ENCODE peak calls at places on chromosomes 1 and 21, in ten cellular contexts. K, Y, A, H, Q, N, D, T, E and U are unnamed samples.

GRCh38 chr21:35508389-35508888 is 459.3 kb upstream of the RUNX1 start:
- DNase-seq in K (peak), Y (peak), A (no peak), H (peak), Q (no peak), N (no peak), D (no peak), T (no peak), E (peak), U (peak)

GRCh38 chr1:224666911-224667310 is 50.8 kb downstream of the CNIH3 start:
- DNase-seq in K (no peak), Y (no peak), A (no peak), H (no peak), Q (no peak), N (no peak), D (no peak), T (no peak), E (no peak), U (no peak)

GRCh38 chr1:172401907-172402306 is 18.6 kb upstream of the C1orf105 start:
- DNase-seq in K (no peak), Y (no peak), A (no peak), H (no peak), Q (no peak), N (no peak), D (no peak), T (no peak), E (no peak), U (no peak)

GRCh38 chr1:31645274-31645568 is 545 bp upstream of the PEF1 start:
- DNase-seq in K (no peak), Y (no peak), A (no peak), H (no peak), Q (no peak), N (no peak), D (no peak), T (no peak), E (no peak), U (no peak)

GRCh38 chr21:34907783-34908423 is 141.2 kb downstream of the RUNX1 start:
- DNase-seq in K (no peak), Y (no peak), A (no peak), H (no peak), Q (no peak), N (no peak), D (no peak), T (no peak), E (no peak), U (no peak)

GRCh38 chr1:23567996-23568607 is 8.8 kb upstream of the ID3 start:
- DNase-seq in K (no peak), Y (no peak), A (peak), H (no peak), Q (no peak), N (no peak), D (peak), T (peak), E (no peak), U (no peak)

GRCh38 chr1:33921281-33921680 is 57.4 kb downstream of the HMGB4 start:
- DNase-seq in K (no peak), Y (no peak), A (no peak), H (no peak), Q (no peak), N (no peak), D (no peak), T (no peak), E (no peak), U (no peak)

GRCh38 chr1:111631502-111631901 is 11.9 kb downstream of the RAP1A start:
- DNase-seq in K (no peak), Y (no peak), A (no peak), H (no peak), Q (no peak), N (no peak), D (no peak), T (no peak), E (no peak), U (no peak)

GRCh38 chr1:156551866-156552265 is 20.5 kb downstream of the IQGAP3 start:
- DNase-seq in K (no peak), Y (peak), A (no peak), H (no peak), Q (no peak), N (no peak), D (no peak), T (no peak), E (no peak), U (peak)

GRCh38 chr1:155305881-155306391 is 2.7 kb upstream of the FDPS start:
- DNase-seq in K (no peak), Y (no peak), A (no peak), H (no peak), Q (no peak), N (no peak), D (no peak), T (no peak), E (no peak), U (no peak)

GRCh38 chr1:197145451-197146029 is 929 bp downstream of the ASPM start:
- DNase-seq in K (no peak), Y (no peak), A (no peak), H (no peak), Q (no peak), N (no peak), D (peak), T (no peak), E (no peak), U (peak)

GRCh38 chr1:164773146-164773545 is 214.2 kb downstream of the PBX1 start:
- DNase-seq in K (no peak), Y (no peak), A (no peak), H (no peak), Q (no peak), N (no peak), D (no peak), T (no peak), E (no peak), U (no peak)

GRCh38 chr1:209335090-209335692 is 248.3 kb upstream of the CAMK1G start:
- DNase-seq in K (no peak), Y (peak), A (no peak), H (no peak), Q (peak), N (no peak), D (peak), T (no peak), E (peak), U (peak)

GRCh38 chr1:210413951-210414350 is 85.2 kb downstream of the HHAT start:
- DNase-seq in K (no peak), Y (peak), A (no peak), H (no peak), Q (no peak), N (no peak), D (no peak), T (no peak), E (no peak), U (no peak)

GRCh38 chr1:209607102-209607794 is 23.7 kb downstream of the CAMK1G start:
- DNase-seq in K (no peak), Y (peak), A (no peak), H (no peak), Q (no peak), N (no peak), D (peak), T (no peak), E (peak), U (peak)

GRCh38 chr1:201538618-201539551 is at the start of gene NAV1:
- DNase-seq in K (no peak), Y (peak), A (peak), H (no peak), Q (no peak), N (peak), D (no peak), T (peak), E (no peak), U (peak)

GRCh38 chr1:52056937-52057231 is 789 bp downstream of the BTF3L4 start:
- DNase-seq in K (no peak), Y (no peak), A (no peak), H (no peak), Q (no peak), N (no peak), D (no peak), T (no peak), E (no peak), U (no peak)

GRCh38 chr1:198465201-198466144 is 75.0 kb downstream of the ATP6V1G3 start:
- DNase-seq in K (no peak), Y (peak), A (no peak), H (no peak), Q (no peak), N (peak), D (peak), T (no peak), E (peak), U (peak)

GRCh38 chr1:205588691-205589445 is 42.9 kb downstream of the ELK4 start:
- DNase-seq in K (no peak), Y (peak), A (no peak), H (no peak), Q (no peak), N (peak), D (no peak), T (peak), E (peak), U (no peak)

GRCh38 chr1:4284976-4285375 is 369.4 kb upstream of the AJAP1 start:
- DNase-seq in K (no peak), Y (no peak), A (no peak), H (no peak), Q (no peak), N (no peak), D (no peak), T (no peak), E (no peak), U (no peak)